ENCODE peak calls at places on chromosomes 11 and 22, in seven cellular contexts. I is stimulated activated CD8-positive, alpha-beta memory T cell treated with anti-CD3 and anti-CD28 coated beads, Interleukin-2, amount 100 ng/mL, for 48 hours; T is fibroblast of lung; G is stimulated activated effector memory CD8-positive, alpha-beta T cell treated with anti-CD3 and anti-CD28 coated beads, Interleukin-12 subunit alpha, Interleukin-12 subunit beta, amount 100 ng/mL, for 72 hours; E is mesendoderm; B is EL; F is fibroblast of the aortic adventitia. Y is an unnamed sample.

GRCh38 chr11:125192194-125192593 is 27.6 kb downstream of the PKNOX2 start:
- DNase-seq in B (no peak), G (no peak), F (peak), T (peak), E (peak), I (no peak), Y (no peak)

GRCh38 chr11:69052343-69053168 is 3.8 kb downstream of the TPCN2 start:
- DNase-seq in T (no peak), I (no peak), G (no peak), F (no peak), B (no peak), E (no peak), Y (no peak)

GRCh38 chr11:15816996-15817395 is 539.4 kb downstream of the SOX6 start:
- DNase-seq in F (peak), I (no peak), T (peak), E (no peak), G (no peak), B (no peak), Y (no peak)

GRCh38 chr11:313787-314547 is at the start of gene IFITM1:
- DNase-seq in I (no peak), E (peak), T (peak), F (peak), B (peak), G (no peak), Y (no peak)

GRCh38 chr11:19344661-19345518 is 104.1 kb upstream of the E2F8 start:
- DNase-seq in F (peak), B (peak), E (peak), G (no peak), T (peak), I (no peak), Y (no peak)

GRCh38 chr22:38957046-38957770 is at the start of gene APOBEC3A:
- DNase-seq in I (no peak), T (no peak), B (no peak), E (no peak), G (no peak), F (no peak), Y (peak)

GRCh38 chr11:102438311-102439062 is 14.1 kb downstream of the TMEM123 start:
- DNase-seq in G (no peak), F (no peak), T (no peak), I (no peak), E (no peak), B (no peak), Y (no peak)

GRCh38 chr11:121483805-121484478 is 31.2 kb upstream of the SORL1-AS1 start:
- DNase-seq in F (no peak), B (no peak), I (no peak), G (no peak), E (no peak), T (no peak), Y (no peak)

GRCh38 chr11:45171550-45171949 is 25.1 kb downstream of the PRDM11 start:
- DNase-seq in T (no peak), I (no peak), G (no peak), F (no peak), E (no peak), B (no peak), Y (no peak)

GRCh38 chr11:35126000-35126878 is 12.7 kb upstream of the CD44 start:
- DNase-seq in I (no peak), B (no peak), T (no peak), F (no peak), E (no peak), G (no peak), Y (no peak)

GRCh38 chr22:18031670-18032454 is 7.5 kb upstream of the MICAL3 start:
- DNase-seq in T (peak), B (peak), F (peak), G (no peak), E (peak), I (no peak), Y (peak)

GRCh38 chr11:33716236-33716635 is 15.6 kb upstream of the C11orf91 start:
- DNase-seq in G (no peak), I (no peak), F (peak), E (no peak), B (peak), T (peak), Y (no peak)

GRCh38 chr11:132992838-132993680 is 539.2 kb downstream of the OPCML start:
- DNase-seq in F (no peak), I (no peak), B (peak), E (no peak), T (peak), G (no peak), Y (peak)

GRCh38 chr11:108223449-108224149 is 732 bp downstream of the ATM start:
- DNase-seq in T (peak), G (no peak), I (no peak), F (peak), E (peak), B (peak), Y (peak)

GRCh38 chr11:61333638-61334433 is 808 bp downstream of the TKFC start:
- DNase-seq in T (no peak), E (no peak), F (no peak), B (no peak), G (no peak), I (no peak), Y (peak)

GRCh38 chr11:69087811-69088210 is 39.1 kb downstream of the TPCN2 start:
- DNase-seq in G (no peak), F (no peak), T (no peak), E (no peak), I (no peak), B (no peak), Y (no peak)

GRCh38 chr22:20760084-20760483 is 13.8 kb upstream of the SERPIND1 start:
- DNase-seq in T (no peak), E (no peak), B (no peak), I (no peak), F (no peak), G (no peak), Y (no peak)

GRCh38 chr11:65565624-65566453 is 4.4 kb upstream of the ZNRD2 start:
- DNase-seq in G (no peak), F (peak), T (peak), I (no peak), E (no peak), B (no peak), Y (no peak)

GRCh38 chr11:119897576-119897975 is 168.6 kb upstream of the NECTIN1 start:
- DNase-seq in T (no peak), F (no peak), B (no peak), E (no peak), G (no peak), I (no peak), Y (no peak)

GRCh38 chr11:128180446-128181089 is 406.8 kb downstream of the ETS1 start:
- DNase-seq in T (peak), B (peak), F (peak), G (no peak), E (no peak), I (no peak), Y (peak)

GRCh38 chr22:17112491-17113042 is 8.6 kb downstream of the TMEM121B start:
- DNase-seq in B (no peak), F (no peak), G (no peak), T (no peak), I (no peak), E (no peak), Y (no peak)

GRCh38 chr11:58958500-58958899 is 19.2 kb downstream of the GLYATL1 start:
- DNase-seq in F (peak), E (peak), I (peak), G (no peak), T (no peak), B (peak), Y (no peak)

GRCh38 chr11:76648929-76649328 is 21.6 kb downstream of the LRRC32 start:
- DNase-seq in I (no peak), F (no peak), G (no peak), B (no peak), E (no peak), T (no peak), Y (no peak)

GRCh38 chr11:68325894-68326220 is 13.5 kb downstream of the LRP5 start:
- DNase-seq in B (no peak), E (no peak), F (no peak), G (no peak), I (no peak), T (no peak), Y (no peak)

GRCh38 chr11:60987577-60988277 is 16.2 kb downstream of the CD6 start:
- DNase-seq in G (no peak), I (no peak), F (no peak), T (no peak), E (no peak), B (no peak), Y (no peak)

GRCh38 chr11:1147792-1148191 is 10.0 kb upstream of the MUC5AC start:
- DNase-seq in I (no peak), F (no peak), B (no peak), T (no peak), G (no peak), E (no peak), Y (no peak)

GRCh38 chr11:126307706-126308105 is 3.8 kb downstream of the DCPS start:
- DNase-seq in F (peak), G (no peak), I (no peak), B (peak), E (peak), T (peak), Y (peak)

GRCh38 chr22:33539902-33540751 is 380.1 kb downstream of the LARGE1 start:
- DNase-seq in I (no peak), B (no peak), T (peak), E (no peak), F (peak), G (no peak), Y (no peak)

GRCh38 chr11:65551572-65552398 is 6.4 kb downstream of the LTBP3 start:
- DNase-seq in G (peak), I (peak), F (no peak), B (no peak), T (no peak), E (peak), Y (peak)

GRCh38 chr11:2140411-2141400 is 1.5 kb upstream of the IGF2 start:
- DNase-seq in B (no peak), F (no peak), T (no peak), E (no peak), I (no peak), G (no peak), Y (no peak)

GRCh38 chr11:110522456-110522855 is 92.7 kb downstream of the FDX1 start:
- DNase-seq in B (no peak), T (peak), G (no peak), E (no peak), I (no peak), F (no peak), Y (no peak)

GRCh38 chr11:102794382-102794781 is 3.6 kb downstream of the MMP1 start:
- DNase-seq in I (no peak), B (peak), F (peak), E (peak), T (peak), G (no peak), Y (peak)

GRCh38 chr11:65744699-65745042 is 24.1 kb upstream of the RNASEH2C start:
- DNase-seq in T (no peak), G (no peak), E (no peak), B (no peak), I (no peak), F (no peak), Y (no peak)

GRCh38 chr22:17579535-17579981 is 16.3 kb downstream of the SLC25A18 start:
- DNase-seq in E (no peak), G (no peak), T (no peak), F (no peak), B (no peak), I (no peak), Y (no peak)

GRCh38 chr11:35267504-35267903 is 128.5 kb downstream of the CD44 start:
- DNase-seq in T (peak), E (no peak), F (peak), I (no peak), G (no peak), B (peak), Y (no peak)

GRCh38 chr11:66529655-66530054 is 16.2 kb downstream of the ZDHHC24 start:
- DNase-seq in F (no peak), E (no peak), I (no peak), T (no peak), B (no peak), G (no peak), Y (no peak)

GRCh38 chr11:69102732-69103615 is 52.8 kb upstream of the SMIM38 start:
- DNase-seq in G (no peak), F (no peak), E (peak), B (no peak), T (no peak), I (no peak), Y (no peak)

GRCh38 chr11:101974255-101974654 is 57.9 kb upstream of the ANGPTL5 start:
- DNase-seq in G (no peak), B (peak), I (no peak), F (peak), T (peak), E (no peak), Y (peak)

GRCh38 chr11:108135845-108136599 is 14.7 kb downstream of the ACAT1 start:
- DNase-seq in E (no peak), B (peak), T (peak), F (peak), G (no peak), I (no peak), Y (peak)